ENCODE peak calls at places on chromosome 16, in seven cellular contexts. One of them, this sample, is unnamed.

GRCh38 chr16:88017551-88018101 is 66.4 kb downstream of the BANP start:
- DNase-seq in endothelial cell: no peak
- DNase-seq in H54: no peak
- DNase-seq in activated T-cell treated with anti-CD3 and anti-CD28 coated beads for 24 hours: no peak
- DNase-seq in A172: no peak
- DNase-seq in left ventricle myocardium inferior: no peak
- DNase-seq in HCT116: no peak
- DNase-seq in this sample: no peak

GRCh38 chr16:56111100-56111499 is 80.2 kb upstream of the GNAO1 start:
- DNase-seq in activated T-cell treated with anti-CD3 and anti-CD28 coated beads for 24 hours: no peak
- DNase-seq in H54: no peak
- DNase-seq in endothelial cell: no peak
- DNase-seq in A172: no peak
- DNase-seq in left ventricle myocardium inferior: no peak
- DNase-seq in HCT116: no peak
- DNase-seq in this sample: no peak

GRCh38 chr16:23014592-23014991 is 134.7 kb downstream of the USP31 start:
- DNase-seq in endothelial cell: no peak
- DNase-seq in left ventricle myocardium inferior: no peak
- DNase-seq in HCT116: no peak
- DNase-seq in A172: no peak
- DNase-seq in activated T-cell treated with anti-CD3 and anti-CD28 coated beads for 24 hours: no peak
- DNase-seq in H54: no peak
- DNase-seq in this sample: no peak

GRCh38 chr16:67547423-67548264 is 14.7 kb upstream of the CTCF start:
- DNase-seq in H54: no peak
- DNase-seq in HCT116: no peak
- DNase-seq in endothelial cell: peak; percentile 63
- DNase-seq in A172: no peak
- DNase-seq in activated T-cell treated with anti-CD3 and anti-CD28 coated beads for 24 hours: no peak
- DNase-seq in left ventricle myocardium inferior: peak; percentile 18
- DNase-seq in this sample: no peak

GRCh38 chr16:10827691-10828341 is 9.2 kb upstream of the TVP23A start:
- DNase-seq in HCT116: no peak
- DNase-seq in activated T-cell treated with anti-CD3 and anti-CD28 coated beads for 24 hours: no peak
- DNase-seq in A172: peak; percentile 87
- DNase-seq in endothelial cell: no peak
- DNase-seq in left ventricle myocardium inferior: peak; percentile 86
- DNase-seq in H54: peak; percentile 73
- DNase-seq in this sample: no peak

GRCh38 chr16:781346-782010 is 6.7 kb downstream of the RPUSD1 start:
- DNase-seq in H54: no peak
- DNase-seq in activated T-cell treated with anti-CD3 and anti-CD28 coated beads for 24 hours: no peak
- DNase-seq in A172: no peak
- DNase-seq in endothelial cell: no peak
- DNase-seq in left ventricle myocardium inferior: no peak
- DNase-seq in HCT116: no peak
- DNase-seq in this sample: no peak

GRCh38 chr16:60991886-60992285 is 1044.4 kb downstream of the CDH8 start:
- DNase-seq in endothelial cell: no peak
- DNase-seq in activated T-cell treated with anti-CD3 and anti-CD28 coated beads for 24 hours: no peak
- DNase-seq in left ventricle myocardium inferior: no peak
- DNase-seq in HCT116: no peak
- DNase-seq in H54: no peak
- DNase-seq in A172: no peak
- DNase-seq in this sample: no peak

GRCh38 chr16:66523861-66524354 is 26.0 kb downstream of the TK2 start:
- DNase-seq in HCT116: no peak
- DNase-seq in A172: no peak
- DNase-seq in left ventricle myocardium inferior: no peak
- DNase-seq in activated T-cell treated with anti-CD3 and anti-CD28 coated beads for 24 hours: no peak
- DNase-seq in H54: no peak
- DNase-seq in endothelial cell: no peak
- DNase-seq in this sample: peak; percentile 55

GRCh38 chr16:24996731-24997130 is 18.4 kb downstream of the ARHGAP17 start:
- DNase-seq in endothelial cell: no peak
- DNase-seq in H54: no peak
- DNase-seq in left ventricle myocardium inferior: no peak
- DNase-seq in HCT116: no peak
- DNase-seq in activated T-cell treated with anti-CD3 and anti-CD28 coated beads for 24 hours: no peak
- DNase-seq in A172: no peak
- DNase-seq in this sample: no peak